ENCODE peak calls at places on chromosomes 2 and 18, in five cellular contexts. K is NAMALWA, P is amygdala, L is lower lobe of right lung, U is T1000. T is an unnamed sample.

GRCh38 chr2:105397959-105398521 is 811 bp downstream of the FHL2 start:
- DNase-seq in K (no peak), P (no peak), L (no peak), U (no peak), T (no peak)

GRCh38 chr2:40220177-40220925 is 231.5 kb downstream of the SLC8A1 start:
- DNase-seq in K (no peak), P (no peak), L (no peak), U (no peak), T (peak; percentile 72)

GRCh38 chr2:65212619-65213018 is 15.0 kb upstream of the ACTR2 start:
- DNase-seq in K (no peak), P (no peak), L (no peak), U (no peak), T (no peak)

GRCh38 chr2:168293766-168294165 is 46.4 kb upstream of the STK39 start:
- DNase-seq in K (peak; percentile 13), P (no peak), L (no peak), U (no peak), T (no peak)

GRCh38 chr2:11698009-11698922 is 28.3 kb upstream of the NTSR2 start:
- DNase-seq in K (no peak), P (peak; percentile 27), L (peak; percentile 63), U (no peak), T (peak; percentile 81)

GRCh38 chr2:288002-288742 is at the start of gene ALKAL2:
- DNase-seq in K (no peak), P (no peak), L (peak; percentile 52), U (no peak), T (no peak)

GRCh38 chr2:104528101-104528500 is 325.8 kb upstream of the POU3F3 start:
- DNase-seq in K (no peak), P (no peak), L (no peak), U (no peak), T (no peak)

GRCh38 chr2:69309336-69310048 is 77.5 kb downstream of the GFPT1 start:
- DNase-seq in K (peak; percentile 34), P (no peak), L (peak; percentile 71), U (peak; percentile 15), T (peak; percentile 64)

GRCh38 chr2:54524236-54524991 is 68.3 kb downstream of the SPTBN1 start:
- DNase-seq in K (no peak), P (no peak), L (no peak), U (peak; percentile 11), T (peak; percentile 83)

GRCh38 chr2:171482877-171483276 is 39.4 kb upstream of the CYBRD1 start:
- DNase-seq in K (no peak), P (no peak), L (no peak), U (no peak), T (peak; percentile 27)

GRCh38 chr2:28102455-28102874 is 211.9 kb downstream of the BABAM2 start:
- DNase-seq in K (no peak), P (no peak), L (no peak), U (no peak), T (peak; percentile 86)

GRCh38 chr2:173056705-173057368 is 18.8 kb upstream of the MAP3K20 start:
- DNase-seq in K (no peak), P (no peak), L (no peak), U (no peak), T (no peak)

GRCh38 chr2:232465061-232465460 is 9.1 kb downstream of the ALPI start:
- DNase-seq in K (no peak), P (no peak), L (peak; percentile 30), U (no peak), T (no peak)

GRCh38 chr18:46728219-46728930 is 28.5 kb downstream of the ST8SIA5 start:
- DNase-seq in K (no peak), P (no peak), L (no peak), U (no peak), T (no peak)

GRCh38 chr2:218079943-218080913 is 11.2 kb downstream of the RUFY4 start:
- DNase-seq in K (no peak), P (no peak), L (no peak), U (no peak), T (no peak)

GRCh38 chr2:107627164-107627563 is 199.5 kb upstream of the RGPD4 start:
- DNase-seq in K (no peak), P (no peak), L (no peak), U (no peak), T (no peak)

GRCh38 chr2:113823729-113824595 is 65.9 kb upstream of the ACTR3 start:
- DNase-seq in K (no peak), P (no peak), L (no peak), U (no peak), T (no peak)

GRCh38 chr2:231611273-231612198 is 18.9 kb downstream of the TEX44 start:
- DNase-seq in K (peak; percentile 50), P (no peak), L (no peak), U (peak; percentile 76), T (peak; percentile 84)

T was measured in IMR-90.